ENCODE peak calls at places on chromosomes 3 and 15, in nine cellular contexts. One of them, this sample, is unnamed.

GRCh38 chr3:177569823-177570657 is 372.8 kb upstream of the TBL1XR1 start:
- DNase-seq in lower lobe of right lung: no peak
- DNase-seq in endothelial cell: no peak
- DNase-seq in body of pancreas: no peak
- DNase-seq in CD8-positive, alpha-beta T cell: no peak
- DNase-seq in fibroblast of lung: no peak
- DNase-seq in ovary: no peak
- DNase-seq in AG09319: peak
- DNase-seq in CD4-positive, alpha-beta T cell: no peak
- DNase-seq in this sample: no peak

GRCh38 chr15:90540768-90541167 is 11.0 kb downstream of the CRTC3 start:
- DNase-seq in CD4-positive, alpha-beta T cell: no peak
- DNase-seq in AG09319: no peak
- DNase-seq in fibroblast of lung: no peak
- DNase-seq in lower lobe of right lung: no peak
- DNase-seq in endothelial cell: no peak
- DNase-seq in ovary: no peak
- DNase-seq in body of pancreas: no peak
- DNase-seq in CD8-positive, alpha-beta T cell: no peak
- DNase-seq in this sample: no peak

GRCh38 chr3:128523591-128523990 is 30.6 kb upstream of the GATA2 start:
- DNase-seq in AG09319: no peak
- DNase-seq in lower lobe of right lung: no peak
- DNase-seq in ovary: no peak
- DNase-seq in fibroblast of lung: no peak
- DNase-seq in body of pancreas: no peak
- DNase-seq in CD8-positive, alpha-beta T cell: no peak
- DNase-seq in endothelial cell: no peak
- DNase-seq in CD4-positive, alpha-beta T cell: no peak
- DNase-seq in this sample: no peak

GRCh38 chr15:83694030-83694429 is 40.1 kb downstream of the ADAMTSL3 start:
- DNase-seq in CD8-positive, alpha-beta T cell: no peak
- DNase-seq in AG09319: no peak
- DNase-seq in endothelial cell: no peak
- DNase-seq in fibroblast of lung: peak
- DNase-seq in CD4-positive, alpha-beta T cell: no peak
- DNase-seq in ovary: no peak
- DNase-seq in body of pancreas: no peak
- DNase-seq in lower lobe of right lung: no peak
- DNase-seq in this sample: no peak

GRCh38 chr3:124497487-124497886 is 232.8 kb upstream of the UMPS start:
- DNase-seq in lower lobe of right lung: no peak
- DNase-seq in CD8-positive, alpha-beta T cell: no peak
- DNase-seq in fibroblast of lung: no peak
- DNase-seq in body of pancreas: no peak
- DNase-seq in AG09319: no peak
- DNase-seq in endothelial cell: no peak
- DNase-seq in ovary: no peak
- DNase-seq in CD4-positive, alpha-beta T cell: no peak
- DNase-seq in this sample: no peak

GRCh38 chr3:49668414-49668797 is 5.7 kb upstream of the APEH start:
- DNase-seq in CD8-positive, alpha-beta T cell: no peak
- DNase-seq in CD4-positive, alpha-beta T cell: no peak
- DNase-seq in endothelial cell: no peak
- DNase-seq in AG09319: no peak
- DNase-seq in ovary: no peak
- DNase-seq in lower lobe of right lung: no peak
- DNase-seq in fibroblast of lung: no peak
- DNase-seq in body of pancreas: no peak
- DNase-seq in this sample: no peak

GRCh38 chr3:181919375-181919774 is 207.7 kb downstream of the SOX2 start:
- DNase-seq in body of pancreas: no peak
- DNase-seq in fibroblast of lung: peak
- DNase-seq in CD4-positive, alpha-beta T cell: no peak
- DNase-seq in CD8-positive, alpha-beta T cell: no peak
- DNase-seq in endothelial cell: no peak
- DNase-seq in AG09319: no peak
- DNase-seq in ovary: no peak
- DNase-seq in lower lobe of right lung: no peak
- DNase-seq in this sample: no peak

GRCh38 chr3:156725706-156726105 is 51.3 kb downstream of the TIPARP start:
- DNase-seq in fibroblast of lung: no peak
- DNase-seq in lower lobe of right lung: no peak
- DNase-seq in CD8-positive, alpha-beta T cell: no peak
- DNase-seq in AG09319: no peak
- DNase-seq in body of pancreas: peak
- DNase-seq in CD4-positive, alpha-beta T cell: no peak
- DNase-seq in endothelial cell: no peak
- DNase-seq in ovary: no peak
- DNase-seq in this sample: no peak

GRCh38 chr3:118097226-118097625 is 937.4 kb downstream of the IGSF11 start:
- DNase-seq in CD4-positive, alpha-beta T cell: no peak
- DNase-seq in endothelial cell: no peak
- DNase-seq in lower lobe of right lung: no peak
- DNase-seq in CD8-positive, alpha-beta T cell: no peak
- DNase-seq in body of pancreas: no peak
- DNase-seq in ovary: no peak
- DNase-seq in AG09319: no peak
- DNase-seq in fibroblast of lung: no peak
- DNase-seq in this sample: no peak

GRCh38 chr3:174125267-174125844 is 727.8 kb downstream of the NLGN1 start:
- DNase-seq in lower lobe of right lung: no peak
- DNase-seq in AG09319: peak
- DNase-seq in CD4-positive, alpha-beta T cell: no peak
- DNase-seq in fibroblast of lung: peak
- DNase-seq in CD8-positive, alpha-beta T cell: no peak
- DNase-seq in body of pancreas: no peak
- DNase-seq in endothelial cell: peak
- DNase-seq in ovary: no peak
- DNase-seq in this sample: no peak

GRCh38 chr3:68876112-68876713 is 56.1 kb downstream of the TAFA4 start:
- DNase-seq in ovary: no peak
- DNase-seq in endothelial cell: peak
- DNase-seq in lower lobe of right lung: no peak
- DNase-seq in body of pancreas: peak
- DNase-seq in fibroblast of lung: peak
- DNase-seq in CD4-positive, alpha-beta T cell: no peak
- DNase-seq in AG09319: peak
- DNase-seq in CD8-positive, alpha-beta T cell: no peak
- DNase-seq in this sample: no peak

GRCh38 chr3:32973982-32974381 is 22.5 kb downstream of the CCR4 start:
- DNase-seq in fibroblast of lung: peak
- DNase-seq in CD8-positive, alpha-beta T cell: no peak
- DNase-seq in AG09319: no peak
- DNase-seq in endothelial cell: no peak
- DNase-seq in ovary: no peak
- DNase-seq in body of pancreas: no peak
- DNase-seq in CD4-positive, alpha-beta T cell: no peak
- DNase-seq in lower lobe of right lung: no peak
- DNase-seq in this sample: no peak

DNA sequence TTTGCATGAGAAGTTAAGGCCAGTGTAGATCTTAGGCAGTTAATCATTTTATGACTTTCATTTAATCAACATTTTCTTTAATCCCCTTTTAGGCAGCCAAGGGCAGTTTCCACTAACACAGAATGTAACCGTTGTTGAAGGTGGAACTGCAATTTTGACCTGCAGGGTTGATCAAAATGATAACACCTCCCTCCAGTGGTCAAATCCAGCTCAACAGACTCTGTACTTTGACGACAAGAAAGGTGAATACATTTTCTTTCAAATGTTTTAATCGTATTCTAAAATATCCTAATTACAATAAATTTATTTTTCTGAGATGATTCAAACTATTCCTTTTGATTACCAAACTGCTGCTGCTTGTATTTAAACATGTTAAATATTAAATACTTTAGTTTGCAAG is 843.2 kb downstream of the CADM2 start:
- DNase-seq in fibroblast of lung: peak
- DNase-seq in CD8-positive, alpha-beta T cell: no peak
- DNase-seq in endothelial cell: peak
- DNase-seq in lower lobe of right lung: no peak
- DNase-seq in body of pancreas: peak
- DNase-seq in ovary: no peak
- DNase-seq in AG09319: no peak
- DNase-seq in CD4-positive, alpha-beta T cell: no peak
- DNase-seq in this sample: no peak
- TF ChIP-seq CTCF in fibroblast of lung: peak
- TF ChIP-seq CTCF in CD8-positive, alpha-beta T cell: no peak
- TF ChIP-seq CTCF in endothelial cell: peak
- TF ChIP-seq CTCF in lower lobe of right lung: no peak
- TF ChIP-seq CTCF in body of pancreas: peak
- TF ChIP-seq CTCF in ovary: no peak
- TF ChIP-seq CTCF in AG09319: no peak
- TF ChIP-seq CTCF in CD4-positive, alpha-beta T cell: no peak
- TF ChIP-seq CTCF in this sample: peak

DNA sequence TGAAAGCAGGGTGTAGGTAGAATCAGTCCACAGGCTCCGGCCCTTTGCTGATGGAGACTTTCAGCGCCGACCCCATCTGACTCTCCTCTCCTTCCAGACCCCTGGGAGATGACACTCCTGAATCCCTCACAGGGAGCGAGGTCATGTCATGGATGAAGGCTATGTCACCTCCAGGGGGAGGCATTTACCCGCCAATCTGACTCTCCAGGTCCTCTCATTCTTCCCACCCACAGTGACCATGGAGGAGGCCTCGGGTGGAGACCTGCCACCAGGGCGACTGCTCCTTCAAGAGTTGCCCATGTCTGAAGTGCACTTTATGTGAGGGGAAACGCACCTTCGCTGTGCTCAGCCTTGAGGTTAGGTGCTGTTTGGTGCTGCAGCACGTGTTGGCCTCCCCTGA is 112.7 kb downstream of the KLF13 start:
- DNase-seq in lower lobe of right lung: no peak
- DNase-seq in endothelial cell: peak
- DNase-seq in ovary: no peak
- DNase-seq in fibroblast of lung: no peak
- DNase-seq in body of pancreas: no peak
- DNase-seq in AG09319: no peak
- DNase-seq in CD8-positive, alpha-beta T cell: no peak
- DNase-seq in CD4-positive, alpha-beta T cell: no peak
- DNase-seq in this sample: no peak
- TF ChIP-seq CTCF in lower lobe of right lung: peak
- TF ChIP-seq CTCF in endothelial cell: peak
- TF ChIP-seq CTCF in ovary: no peak
- TF ChIP-seq CTCF in fibroblast of lung: no peak
- TF ChIP-seq CTCF in body of pancreas: no peak
- TF ChIP-seq CTCF in AG09319: no peak
- TF ChIP-seq CTCF in CD8-positive, alpha-beta T cell: no peak
- TF ChIP-seq CTCF in CD4-positive, alpha-beta T cell: no peak
- TF ChIP-seq CTCF in this sample: peak

GRCh38 chr3:103924544-103924943 is 1442.2 kb upstream of the ALCAM start:
- DNase-seq in ovary: no peak
- DNase-seq in fibroblast of lung: no peak
- DNase-seq in CD8-positive, alpha-beta T cell: no peak
- DNase-seq in CD4-positive, alpha-beta T cell: no peak
- DNase-seq in lower lobe of right lung: no peak
- DNase-seq in body of pancreas: no peak
- DNase-seq in endothelial cell: no peak
- DNase-seq in AG09319: no peak
- DNase-seq in this sample: no peak

GRCh38 chr3:103923907-103924306 is 1442.8 kb upstream of the ALCAM start:
- DNase-seq in ovary: no peak
- DNase-seq in CD4-positive, alpha-beta T cell: no peak
- DNase-seq in AG09319: no peak
- DNase-seq in lower lobe of right lung: no peak
- DNase-seq in endothelial cell: no peak
- DNase-seq in CD8-positive, alpha-beta T cell: no peak
- DNase-seq in body of pancreas: no peak
- DNase-seq in fibroblast of lung: no peak
- DNase-seq in this sample: no peak

GRCh38 chr3:103918336-103918735 is 1448.4 kb upstream of the ALCAM start:
- DNase-seq in body of pancreas: no peak
- DNase-seq in endothelial cell: no peak
- DNase-seq in lower lobe of right lung: no peak
- DNase-seq in CD8-positive, alpha-beta T cell: no peak
- DNase-seq in CD4-positive, alpha-beta T cell: no peak
- DNase-seq in ovary: no peak
- DNase-seq in fibroblast of lung: no peak
- DNase-seq in AG09319: no peak
- DNase-seq in this sample: no peak

DNA sequence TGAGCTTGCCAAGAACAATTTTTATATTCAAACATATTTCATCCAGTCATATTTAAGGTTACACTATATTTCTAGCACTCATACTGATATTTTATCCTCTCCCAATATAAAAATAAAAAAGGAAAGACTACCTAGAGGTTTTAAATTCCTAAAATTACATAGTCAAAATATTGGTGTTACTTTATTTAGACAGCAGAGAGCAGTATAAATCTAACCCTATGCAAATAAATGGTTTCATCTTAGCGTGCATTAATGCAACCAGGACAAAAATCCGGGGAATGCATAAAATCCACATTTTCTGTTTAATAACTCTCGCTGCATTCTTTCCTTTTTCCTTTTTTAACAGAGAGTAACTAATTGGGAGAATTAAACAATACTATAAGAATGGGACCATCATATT is 1447.4 kb upstream of the ALCAM start:
- DNase-seq in CD4-positive, alpha-beta T cell: no peak
- DNase-seq in endothelial cell: no peak
- DNase-seq in CD8-positive, alpha-beta T cell: no peak
- DNase-seq in ovary: no peak
- DNase-seq in fibroblast of lung: no peak
- DNase-seq in lower lobe of right lung: no peak
- DNase-seq in AG09319: no peak
- DNase-seq in body of pancreas: no peak
- DNase-seq in this sample: no peak
- TF ChIP-seq CTCF in CD4-positive, alpha-beta T cell: no peak
- TF ChIP-seq CTCF in endothelial cell: no peak
- TF ChIP-seq CTCF in CD8-positive, alpha-beta T cell: no peak
- TF ChIP-seq CTCF in ovary: no peak
- TF ChIP-seq CTCF in fibroblast of lung: no peak
- TF ChIP-seq CTCF in lower lobe of right lung: no peak
- TF ChIP-seq CTCF in AG09319: no peak
- TF ChIP-seq CTCF in body of pancreas: no peak
- TF ChIP-seq CTCF in this sample: no peak

DNA sequence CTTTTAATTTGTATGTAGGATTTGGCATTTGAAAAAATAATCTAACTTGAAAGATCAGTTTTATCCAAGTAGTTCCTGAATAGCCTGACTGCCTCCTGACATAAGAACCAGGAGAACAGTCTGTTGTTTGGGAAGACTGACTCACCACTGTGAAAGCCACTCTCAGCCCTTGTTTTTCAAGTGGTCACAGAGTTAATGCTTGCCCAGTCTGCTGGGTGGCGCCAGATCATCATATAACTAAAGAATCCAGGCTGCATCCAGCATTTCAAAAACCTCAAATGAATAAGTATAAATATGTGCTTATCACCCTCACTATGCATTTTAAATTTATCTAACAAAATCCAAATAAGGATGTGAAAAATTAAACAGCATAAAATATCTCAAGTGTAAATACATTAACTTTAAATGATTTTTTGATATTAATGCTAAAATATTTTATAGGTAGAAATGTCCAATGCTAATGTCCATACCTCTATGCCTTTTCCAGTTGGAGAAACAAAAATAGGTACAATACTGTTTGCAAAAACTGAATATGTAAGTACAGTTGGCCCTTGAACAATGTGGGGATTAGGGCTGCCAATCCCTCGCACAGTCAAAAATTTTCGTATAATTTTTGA is 26.9 kb upstream of the ZBBX start:
- DNase-seq in AG09319: no peak
- DNase-seq in endothelial cell: peak
- DNase-seq in fibroblast of lung: peak
- DNase-seq in CD8-positive, alpha-beta T cell: no peak
- DNase-seq in body of pancreas: peak
- DNase-seq in CD4-positive, alpha-beta T cell: no peak
- DNase-seq in lower lobe of right lung: no peak
- DNase-seq in ovary: no peak
- DNase-seq in this sample: peak
- TF ChIP-seq CTCF in AG09319: no peak
- TF ChIP-seq CTCF in endothelial cell: no peak
- TF ChIP-seq CTCF in fibroblast of lung: no peak
- TF ChIP-seq CTCF in CD8-positive, alpha-beta T cell: no peak
- TF ChIP-seq CTCF in body of pancreas: peak
- TF ChIP-seq CTCF in CD4-positive, alpha-beta T cell: no peak
- TF ChIP-seq CTCF in lower lobe of right lung: peak
- TF ChIP-seq CTCF in ovary: no peak
- TF ChIP-seq CTCF in this sample: no peak